ENCODE peak calls at places on chromosomes 2 and 18, in five cellular contexts. One of them, this sample, is unnamed.

GRCh38 chr2:233142355-233142897 is 82.3 kb downstream of the INPP5D start:
- DNase-seq in uterus: no peak
- DNase-seq in cardiac muscle cell: no peak
- DNase-seq in mammary epithelial cell: no peak
- DNase-seq in breast epithelium: no peak
- DNase-seq in this sample: no peak

GRCh38 chr18:21912339-21913239 is 172.0 kb downstream of the MIB1 start:
- DNase-seq in uterus: no peak
- DNase-seq in mammary epithelial cell: no peak
- DNase-seq in cardiac muscle cell: peak; percentile 41
- DNase-seq in breast epithelium: no peak
- DNase-seq in this sample: no peak

GRCh38 chr2:159265171-159265576 is 21.3 kb downstream of the WDSUB1 start:
- DNase-seq in breast epithelium: no peak
- DNase-seq in mammary epithelial cell: peak; percentile 40
- DNase-seq in uterus: no peak
- DNase-seq in cardiac muscle cell: peak; percentile 55
- DNase-seq in this sample: peak; percentile 82

GRCh38 chr18:77209587-77209986 is 40.1 kb upstream of the GALR1 start:
- DNase-seq in uterus: no peak
- DNase-seq in breast epithelium: no peak
- DNase-seq in mammary epithelial cell: no peak
- DNase-seq in cardiac muscle cell: no peak
- DNase-seq in this sample: no peak

GRCh38 chr18:24959100-24959499 is 392.9 kb downstream of the ZNF521 start:
- DNase-seq in uterus: peak; percentile 65
- DNase-seq in breast epithelium: no peak
- DNase-seq in mammary epithelial cell: no peak
- DNase-seq in cardiac muscle cell: peak; percentile 40
- DNase-seq in this sample: no peak

GRCh38 chr2:124323321-124323720 is 298.2 kb downstream of the CNTNAP5 start:
- DNase-seq in uterus: no peak
- DNase-seq in mammary epithelial cell: no peak
- DNase-seq in breast epithelium: no peak
- DNase-seq in cardiac muscle cell: no peak
- DNase-seq in this sample: peak; percentile 12

GRCh38 chr18:6219116-6219717 is 195.5 kb downstream of the L3MBTL4 start:
- DNase-seq in breast epithelium: no peak
- DNase-seq in cardiac muscle cell: peak; percentile 74
- DNase-seq in mammary epithelial cell: no peak
- DNase-seq in uterus: peak; percentile 17
- DNase-seq in this sample: no peak

GRCh38 chr2:120566331-120567035 is 169.2 kb upstream of the GLI2 start:
- DNase-seq in breast epithelium: peak; percentile 76
- DNase-seq in uterus: peak; percentile 48
- DNase-seq in cardiac muscle cell: no peak
- DNase-seq in mammary epithelial cell: no peak
- DNase-seq in this sample: no peak

GRCh38 chr2:46431481-46432235 is 47.7 kb upstream of the TMEM247 start:
- DNase-seq in cardiac muscle cell: no peak
- DNase-seq in uterus: no peak
- DNase-seq in breast epithelium: no peak
- DNase-seq in mammary epithelial cell: no peak
- DNase-seq in this sample: no peak

DNA sequence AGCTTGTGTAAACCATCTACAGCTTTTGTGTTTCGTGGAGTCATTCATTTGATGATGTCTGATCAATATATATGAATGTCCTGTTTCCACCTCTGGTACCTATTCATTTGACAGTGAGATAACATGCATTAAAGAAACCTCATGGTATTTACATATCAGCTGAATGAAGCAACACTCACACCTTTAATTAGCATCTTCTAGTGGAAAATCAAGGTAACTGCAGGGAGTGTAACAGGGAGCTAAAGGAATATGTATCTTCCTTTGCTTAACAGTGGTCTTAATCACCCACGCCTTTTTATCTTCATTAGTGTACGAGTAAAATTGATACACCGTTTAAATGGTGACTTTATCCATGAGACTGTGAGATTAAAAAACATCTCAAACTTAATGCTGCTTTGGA is 15.6 kb downstream of the SLC39A10 start:
- DNase-seq in mammary epithelial cell: no peak
- DNase-seq in breast epithelium: no peak
- DNase-seq in cardiac muscle cell: no peak
- DNase-seq in uterus: no peak
- DNase-seq in this sample: no peak
- TF ChIP-seq CTCF in mammary epithelial cell: peak; percentile 44
- TF ChIP-seq CTCF in breast epithelium: no peak
- TF ChIP-seq CTCF in cardiac muscle cell: no peak
- TF ChIP-seq CTCF in uterus: no peak
- TF ChIP-seq CTCF in this sample: peak; percentile 50

GRCh38 chr18:31492671-31493070 is 5.3 kb upstream of the DSG2 start:
- DNase-seq in cardiac muscle cell: no peak
- DNase-seq in uterus: no peak
- DNase-seq in mammary epithelial cell: no peak
- DNase-seq in breast epithelium: no peak
- DNase-seq in this sample: no peak
- H3K4me1 ChIP-seq in cardiac muscle cell: no peaks in the 10 kb centered on the region
- H3K4me1 ChIP-seq in uterus: no peaks in the 10 kb centered on the region
- H3K4me1 ChIP-seq in mammary epithelial cell: peaks cover 36% of the 10 kb centered on the region
- H3K4me1 ChIP-seq in breast epithelium: no peaks in the 10 kb centered on the region
- H3K4me1 ChIP-seq in this sample: peaks cover 37% of the 10 kb centered on the region

DNA sequence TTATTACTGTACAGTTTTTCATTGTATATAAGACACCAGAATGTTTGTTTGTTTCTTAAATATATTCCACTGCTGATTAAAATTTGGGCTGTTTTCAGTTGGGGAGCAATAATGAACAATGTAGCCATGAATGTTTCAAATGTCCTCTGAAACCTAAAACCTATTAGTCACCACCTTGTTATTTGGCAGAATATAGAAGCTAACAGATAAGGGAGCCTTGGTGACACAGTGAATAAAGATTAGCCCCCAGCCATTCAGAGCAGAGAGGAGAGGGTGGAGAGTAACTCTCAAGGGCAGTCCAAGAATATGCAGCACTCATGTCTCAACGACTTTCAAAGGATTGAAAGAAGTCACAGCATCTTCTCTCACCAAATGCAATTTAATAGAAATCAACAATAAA is 43.1 kb upstream of the ATP8B1 start:
- DNase-seq in uterus: no peak
- DNase-seq in mammary epithelial cell: peak; percentile 33
- DNase-seq in breast epithelium: no peak
- DNase-seq in cardiac muscle cell: peak; percentile 78
- DNase-seq in this sample: peak; percentile 60
- H3K27me3 ChIP-seq in uterus: no peaks in the 10 kb centered on the region
- H3K27me3 ChIP-seq in mammary epithelial cell: no peaks in the 10 kb centered on the region
- H3K27me3 ChIP-seq in breast epithelium: no peaks in the 10 kb centered on the region
- H3K27me3 ChIP-seq in cardiac muscle cell: no peaks in the 10 kb centered on the region
- H3K27me3 ChIP-seq in this sample: no peaks in the 10 kb centered on the region

DNA sequence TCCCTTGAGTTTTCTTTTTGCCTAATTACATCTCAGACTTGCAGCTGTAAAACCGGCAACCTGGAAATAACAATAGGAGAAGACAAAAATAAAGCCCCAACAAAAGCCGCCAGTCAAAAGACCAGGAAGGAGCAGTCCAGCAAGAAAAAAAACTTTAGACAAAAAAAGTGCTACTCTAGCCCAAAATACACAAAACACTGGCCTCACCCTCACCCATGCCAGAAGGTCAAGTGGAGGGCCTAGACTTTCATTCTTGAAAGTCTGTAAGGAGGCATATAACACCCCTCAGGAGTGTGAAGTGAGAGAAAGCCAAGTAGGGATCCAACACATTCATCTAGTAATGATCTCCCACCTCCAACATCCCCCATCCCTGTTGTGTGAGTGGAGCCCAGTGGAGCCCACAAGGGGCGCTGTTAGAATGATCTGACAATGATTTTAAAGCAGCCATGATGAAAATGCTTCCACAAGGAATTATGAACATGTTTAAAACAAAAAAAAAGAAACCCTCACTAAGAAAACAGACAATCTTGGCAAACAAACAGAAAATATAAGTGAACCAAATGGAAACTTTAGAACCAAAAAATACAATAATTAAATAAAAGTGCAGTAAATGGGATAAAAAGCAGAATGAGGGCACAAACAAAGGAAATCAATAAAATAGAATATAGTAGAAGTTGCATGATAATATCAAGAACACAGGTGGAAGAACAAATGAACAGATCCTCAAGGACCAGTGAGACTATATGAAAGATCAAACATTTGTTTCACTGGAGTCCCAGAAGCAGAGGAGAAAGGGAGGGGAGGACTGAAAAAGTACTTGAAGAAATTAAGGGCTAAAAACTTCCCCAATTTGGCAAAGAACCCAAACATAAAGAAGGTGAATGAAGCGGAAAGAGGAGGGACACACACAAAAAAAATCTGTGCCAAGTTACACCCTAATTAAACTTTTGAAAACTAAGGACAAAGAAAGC is 23.9 kb downstream of the SESTD1 start:
- DNase-seq in mammary epithelial cell: no peak
- DNase-seq in cardiac muscle cell: no peak
- DNase-seq in breast epithelium: no peak
- DNase-seq in uterus: no peak
- DNase-seq in this sample: no peak
- TF ChIP-seq CTCF in mammary epithelial cell: peak; percentile 8
- TF ChIP-seq CTCF in cardiac muscle cell: no peak
- TF ChIP-seq CTCF in breast epithelium: no peak
- TF ChIP-seq CTCF in uterus: no peak
- TF ChIP-seq CTCF in this sample: no peak

GRCh38 chr18:3251249-3251962 is 3.8 kb downstream of the MYL12A start:
- DNase-seq in uterus: no peak
- DNase-seq in cardiac muscle cell: no peak
- DNase-seq in mammary epithelial cell: no peak
- DNase-seq in breast epithelium: no peak
- DNase-seq in this sample: no peak

GRCh38 chr18:3251963-3252277 is 4.3 kb downstream of the MYL12A start:
- DNase-seq in cardiac muscle cell: no peak
- DNase-seq in breast epithelium: no peak
- DNase-seq in uterus: no peak
- DNase-seq in mammary epithelial cell: no peak
- DNase-seq in this sample: no peak

GRCh38 chr18:3248670-3249359 is 1.2 kb downstream of the MYL12A start:
- DNase-seq in uterus: no peak
- DNase-seq in breast epithelium: no peak
- DNase-seq in mammary epithelial cell: peak; percentile 61
- DNase-seq in cardiac muscle cell: no peak
- DNase-seq in this sample: peak; percentile 53

GRCh38 chr18:3248062-3248669 is 565 bp downstream of the MYL12A start:
- DNase-seq in uterus: no peak
- DNase-seq in mammary epithelial cell: no peak
- DNase-seq in cardiac muscle cell: peak; percentile 73
- DNase-seq in breast epithelium: no peak
- DNase-seq in this sample: no peak

GRCh38 chr18:3250237-3251107 is 2.9 kb downstream of the MYL12A start:
- DNase-seq in uterus: no peak
- DNase-seq in breast epithelium: no peak
- DNase-seq in mammary epithelial cell: peak; percentile 63
- DNase-seq in cardiac muscle cell: no peak
- DNase-seq in this sample: peak; percentile 70
- H3K4me1 ChIP-seq in uterus: no peaks in the 10 kb centered on the region
- H3K4me1 ChIP-seq in breast epithelium: peaks cover 4% of the 10 kb centered on the region
- H3K4me1 ChIP-seq in mammary epithelial cell: peaks cover 33% of the 10 kb centered on the region
- H3K4me1 ChIP-seq in cardiac muscle cell: peaks cover 10% of the 10 kb centered on the region
- H3K4me1 ChIP-seq in this sample: peaks cover 26% of the 10 kb centered on the region

DNA sequence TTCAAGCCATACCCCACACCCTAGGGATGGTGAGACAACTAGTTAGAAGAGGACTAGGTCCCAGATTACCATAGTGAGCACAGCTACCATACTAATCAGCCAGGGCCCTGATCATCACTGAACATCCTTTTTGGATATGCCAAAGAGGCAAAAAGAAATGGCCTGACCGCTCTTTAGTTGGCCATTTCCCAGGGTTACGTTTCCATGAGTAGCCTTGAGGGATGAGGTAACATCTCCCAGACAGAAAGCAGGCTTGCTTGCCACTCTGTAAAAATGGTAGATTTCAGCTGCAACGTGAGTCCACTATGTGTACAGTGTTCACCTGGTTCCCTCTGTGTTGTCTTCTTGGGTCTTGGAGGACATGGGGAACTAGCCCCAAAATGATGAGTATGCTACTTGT is 9.0 kb upstream of the GALM start:
- DNase-seq in mammary epithelial cell: no peak
- DNase-seq in breast epithelium: peak; percentile 39
- DNase-seq in cardiac muscle cell: no peak
- DNase-seq in uterus: no peak
- DNase-seq in this sample: no peak
- H3K27me3 ChIP-seq in mammary epithelial cell: no peaks in the 10 kb centered on the region
- H3K27me3 ChIP-seq in breast epithelium: no peaks in the 10 kb centered on the region
- H3K27me3 ChIP-seq in cardiac muscle cell: no peaks in the 10 kb centered on the region
- H3K27me3 ChIP-seq in uterus: no peaks in the 10 kb centered on the region
- H3K27me3 ChIP-seq in this sample: peaks cover 3% of the 10 kb centered on the region

This sample was measured in foreskin keratinocyte.